ENCODE peak calls at places on chromosomes 5 and 9, in six cellular contexts. One of them, this sample, is unnamed.

GRCh38 chr9:96232539-96233241 is 69.3 kb downstream of the HSD17B3 start:
- DNase-seq in AG04450: peak
- DNase-seq in tibial artery: peak
- DNase-seq in fibroblast of mammary gland: peak
- DNase-seq in kidney epithelial cell: no peak
- DNase-seq in CD8-positive, alpha-beta T cell: peak
- DNase-seq in this sample: peak

GRCh38 chr5:54329731-54330709 is 19.6 kb upstream of the ARL15 start:
- DNase-seq in AG04450: peak
- DNase-seq in tibial artery: no peak
- DNase-seq in fibroblast of mammary gland: peak
- DNase-seq in kidney epithelial cell: peak
- DNase-seq in CD8-positive, alpha-beta T cell: no peak
- DNase-seq in this sample: peak

GRCh38 chr5:65971643-65972042 is 45.3 kb downstream of the ERBIN start:
- DNase-seq in AG04450: no peak
- DNase-seq in tibial artery: no peak
- DNase-seq in fibroblast of mammary gland: no peak
- DNase-seq in kidney epithelial cell: no peak
- DNase-seq in CD8-positive, alpha-beta T cell: no peak
- DNase-seq in this sample: no peak

GRCh38 chr9:104776787-104777186 is 12.9 kb downstream of the NIPSNAP3B start:
- DNase-seq in AG04450: no peak
- DNase-seq in tibial artery: no peak
- DNase-seq in fibroblast of mammary gland: peak
- DNase-seq in kidney epithelial cell: no peak
- DNase-seq in CD8-positive, alpha-beta T cell: no peak
- DNase-seq in this sample: peak

GRCh38 chr9:132673355-132673754 is 3.1 kb downstream of the GTF3C4 start:
- DNase-seq in AG04450: no peak
- DNase-seq in tibial artery: no peak
- DNase-seq in fibroblast of mammary gland: peak
- DNase-seq in kidney epithelial cell: no peak
- DNase-seq in CD8-positive, alpha-beta T cell: no peak
- DNase-seq in this sample: peak

GRCh38 chr9:131112374-131113159 is 12.8 kb upstream of the NUP214 start:
- DNase-seq in AG04450: no peak
- DNase-seq in tibial artery: no peak
- DNase-seq in fibroblast of mammary gland: no peak
- DNase-seq in kidney epithelial cell: no peak
- DNase-seq in CD8-positive, alpha-beta T cell: no peak
- DNase-seq in this sample: no peak

GRCh38 chr9:117825609-117826347 is 121.6 kb downstream of the TLR4 start:
- DNase-seq in AG04450: no peak
- DNase-seq in tibial artery: no peak
- DNase-seq in fibroblast of mammary gland: no peak
- DNase-seq in kidney epithelial cell: no peak
- DNase-seq in CD8-positive, alpha-beta T cell: peak
- DNase-seq in this sample: no peak

GRCh38 chr9:684950-685340 is 156.6 kb upstream of the DMRT1 start:
- DNase-seq in AG04450: no peak
- DNase-seq in tibial artery: no peak
- DNase-seq in fibroblast of mammary gland: peak
- DNase-seq in kidney epithelial cell: no peak
- DNase-seq in CD8-positive, alpha-beta T cell: no peak
- DNase-seq in this sample: peak

GRCh38 chr9:76912631-76913275 is 6.8 kb upstream of the PRUNE2 start:
- DNase-seq in AG04450: no peak
- DNase-seq in tibial artery: no peak
- DNase-seq in fibroblast of mammary gland: peak
- DNase-seq in kidney epithelial cell: no peak
- DNase-seq in CD8-positive, alpha-beta T cell: no peak
- DNase-seq in this sample: peak

GRCh38 chr9:98172604-98173003 is 19.8 kb downstream of the CORO2A start:
- DNase-seq in AG04450: no peak
- DNase-seq in tibial artery: no peak
- DNase-seq in fibroblast of mammary gland: no peak
- DNase-seq in kidney epithelial cell: no peak
- DNase-seq in CD8-positive, alpha-beta T cell: no peak
- DNase-seq in this sample: peak

GRCh38 chr9:87226896-87227295 is 270.8 kb upstream of the DAPK1 start:
- DNase-seq in AG04450: no peak
- DNase-seq in tibial artery: no peak
- DNase-seq in fibroblast of mammary gland: peak
- DNase-seq in kidney epithelial cell: no peak
- DNase-seq in CD8-positive, alpha-beta T cell: no peak
- DNase-seq in this sample: no peak

GRCh38 chr5:18967637-18968036 is 1020.4 kb downstream of the CDH18 start:
- DNase-seq in AG04450: no peak
- DNase-seq in tibial artery: no peak
- DNase-seq in fibroblast of mammary gland: no peak
- DNase-seq in kidney epithelial cell: no peak
- DNase-seq in CD8-positive, alpha-beta T cell: no peak
- DNase-seq in this sample: no peak

GRCh38 chr5:121199238-121199999 is 652.3 kb upstream of the FTMT start:
- DNase-seq in AG04450: peak
- DNase-seq in tibial artery: no peak
- DNase-seq in fibroblast of mammary gland: peak
- DNase-seq in kidney epithelial cell: no peak
- DNase-seq in CD8-positive, alpha-beta T cell: no peak
- DNase-seq in this sample: peak

GRCh38 chr9:106829666-106830408 is 33.1 kb upstream of the ZNF462 start:
- DNase-seq in AG04450: no peak
- DNase-seq in tibial artery: no peak
- DNase-seq in fibroblast of mammary gland: no peak
- DNase-seq in kidney epithelial cell: no peak
- DNase-seq in CD8-positive, alpha-beta T cell: no peak
- DNase-seq in this sample: no peak

GRCh38 chr5:167953151-167953788 is 338.2 kb upstream of the WWC1 start:
- DNase-seq in AG04450: no peak
- DNase-seq in tibial artery: no peak
- DNase-seq in fibroblast of mammary gland: no peak
- DNase-seq in kidney epithelial cell: no peak
- DNase-seq in CD8-positive, alpha-beta T cell: no peak
- DNase-seq in this sample: no peak

GRCh38 chr9:110936252-110936651 is 102.0 kb downstream of the LPAR1 start:
- DNase-seq in AG04450: no peak
- DNase-seq in tibial artery: no peak
- DNase-seq in fibroblast of mammary gland: no peak
- DNase-seq in kidney epithelial cell: no peak
- DNase-seq in CD8-positive, alpha-beta T cell: no peak
- DNase-seq in this sample: no peak

GRCh38 chr5:36373527-36374086 is 71.9 kb upstream of the RANBP3L start:
- DNase-seq in AG04450: no peak
- DNase-seq in tibial artery: peak
- DNase-seq in fibroblast of mammary gland: peak
- DNase-seq in kidney epithelial cell: peak
- DNase-seq in CD8-positive, alpha-beta T cell: no peak
- DNase-seq in this sample: peak

GRCh38 chr5:31495336-31495735 is 36.6 kb downstream of the DROSHA start:
- DNase-seq in AG04450: no peak
- DNase-seq in tibial artery: no peak
- DNase-seq in fibroblast of mammary gland: no peak
- DNase-seq in kidney epithelial cell: no peak
- DNase-seq in CD8-positive, alpha-beta T cell: no peak
- DNase-seq in this sample: no peak

GRCh38 chr5:176737001-176737745 is 73.2 kb upstream of the UNC5A start:
- DNase-seq in AG04450: no peak
- DNase-seq in tibial artery: peak
- DNase-seq in fibroblast of mammary gland: no peak
- DNase-seq in kidney epithelial cell: peak
- DNase-seq in CD8-positive, alpha-beta T cell: no peak
- DNase-seq in this sample: no peak

GRCh38 chr5:141914154-141914743 is 9.4 kb upstream of the DELE1 start:
- DNase-seq in AG04450: no peak
- DNase-seq in tibial artery: peak
- DNase-seq in fibroblast of mammary gland: no peak
- DNase-seq in kidney epithelial cell: no peak
- DNase-seq in CD8-positive, alpha-beta T cell: peak
- DNase-seq in this sample: no peak

GRCh38 chr9:75239176-75239575 is 150.9 kb downstream of the OSTF1 start:
- DNase-seq in AG04450: no peak
- DNase-seq in tibial artery: no peak
- DNase-seq in fibroblast of mammary gland: peak
- DNase-seq in kidney epithelial cell: no peak
- DNase-seq in CD8-positive, alpha-beta T cell: no peak
- DNase-seq in this sample: no peak

GRCh38 chr5:149130121-149130931 is 11.0 kb upstream of the ABLIM3 start:
- DNase-seq in AG04450: no peak
- DNase-seq in tibial artery: no peak
- DNase-seq in fibroblast of mammary gland: peak
- DNase-seq in kidney epithelial cell: no peak
- DNase-seq in CD8-positive, alpha-beta T cell: no peak
- DNase-seq in this sample: no peak

GRCh38 chr9:129667850-129668249 is 2.4 kb downstream of the PRRX2 start:
- DNase-seq in AG04450: no peak
- DNase-seq in tibial artery: no peak
- DNase-seq in fibroblast of mammary gland: no peak
- DNase-seq in kidney epithelial cell: no peak
- DNase-seq in CD8-positive, alpha-beta T cell: no peak
- DNase-seq in this sample: no peak

GRCh38 chr9:95084254-95084934 is 233.1 kb downstream of the FANCC start:
- DNase-seq in AG04450: no peak
- DNase-seq in tibial artery: no peak
- DNase-seq in fibroblast of mammary gland: no peak
- DNase-seq in kidney epithelial cell: no peak
- DNase-seq in CD8-positive, alpha-beta T cell: no peak
- DNase-seq in this sample: no peak

GRCh38 chr9:91546574-91546973 is 122.9 kb upstream of the NFIL3 start:
- DNase-seq in AG04450: no peak
- DNase-seq in tibial artery: no peak
- DNase-seq in fibroblast of mammary gland: peak
- DNase-seq in kidney epithelial cell: peak
- DNase-seq in CD8-positive, alpha-beta T cell: no peak
- DNase-seq in this sample: peak

GRCh38 chr5:180844858-180845257 is 16.2 kb downstream of the ZFP62 start:
- DNase-seq in AG04450: no peak
- DNase-seq in tibial artery: no peak
- DNase-seq in fibroblast of mammary gland: no peak
- DNase-seq in kidney epithelial cell: no peak
- DNase-seq in CD8-positive, alpha-beta T cell: no peak
- DNase-seq in this sample: no peak

GRCh38 chr5:10555134-10555733 is 8.6 kb upstream of the ANKRD33B start:
- DNase-seq in AG04450: peak
- DNase-seq in tibial artery: no peak
- DNase-seq in fibroblast of mammary gland: peak
- DNase-seq in kidney epithelial cell: peak
- DNase-seq in CD8-positive, alpha-beta T cell: no peak
- DNase-seq in this sample: peak

GRCh38 chr5:31921852-31922305 is 252.2 kb downstream of the GOLPH3 start:
- DNase-seq in AG04450: no peak
- DNase-seq in tibial artery: no peak
- DNase-seq in fibroblast of mammary gland: peak
- DNase-seq in kidney epithelial cell: peak
- DNase-seq in CD8-positive, alpha-beta T cell: no peak
- DNase-seq in this sample: peak

GRCh38 chr5:178642351-178642909 is 15.6 kb upstream of the CLK4 start:
- DNase-seq in AG04450: peak
- DNase-seq in tibial artery: no peak
- DNase-seq in fibroblast of mammary gland: peak
- DNase-seq in kidney epithelial cell: peak
- DNase-seq in CD8-positive, alpha-beta T cell: no peak
- DNase-seq in this sample: peak

DNA sequence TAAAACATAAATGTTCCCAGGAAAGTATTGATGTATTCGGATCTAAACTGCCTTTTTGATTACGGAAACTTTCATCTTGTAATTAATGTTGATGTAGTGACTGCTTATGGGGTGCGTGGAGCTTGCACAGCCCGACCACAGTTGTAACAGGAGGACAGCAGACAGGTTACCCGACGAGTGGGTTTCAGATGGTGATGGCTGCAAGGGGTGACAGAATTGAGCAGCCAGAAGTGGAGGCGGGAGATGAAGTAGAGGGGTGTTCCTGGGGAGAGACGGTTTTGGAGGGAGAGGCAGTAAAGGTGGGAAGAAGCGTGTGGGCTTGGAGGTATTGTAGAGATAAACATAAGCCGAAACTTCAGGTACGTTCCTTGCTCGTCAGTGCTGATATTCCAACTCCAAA is 5.8 kb downstream of the CEP72 start:
- DNase-seq in AG04450: no peak
- DNase-seq in tibial artery: no peak
- DNase-seq in fibroblast of mammary gland: no peak
- DNase-seq in kidney epithelial cell: no peak
- DNase-seq in CD8-positive, alpha-beta T cell: no peak
- DNase-seq in this sample: no peak
- TF ChIP-seq CTCF in AG04450: no peak
- TF ChIP-seq CTCF in tibial artery: no peak
- TF ChIP-seq CTCF in fibroblast of mammary gland: no peak
- TF ChIP-seq CTCF in kidney epithelial cell: no peak
- TF ChIP-seq CTCF in CD8-positive, alpha-beta T cell: no peak
- TF ChIP-seq CTCF in this sample: no peak

GRCh38 chr9:5452286-5452609 is 1.9 kb downstream of the CD274 start:
- DNase-seq in AG04450: no peak
- DNase-seq in tibial artery: no peak
- DNase-seq in fibroblast of mammary gland: no peak
- DNase-seq in kidney epithelial cell: no peak
- DNase-seq in CD8-positive, alpha-beta T cell: no peak
- DNase-seq in this sample: no peak
- H3K4me3 ChIP-seq in AG04450: peak
- H3K4me3 ChIP-seq in tibial artery: no peak
- H3K4me3 ChIP-seq in fibroblast of mammary gland: no peak
- H3K4me3 ChIP-seq in kidney epithelial cell: no peak
- H3K4me3 ChIP-seq in CD8-positive, alpha-beta T cell: no peak
- H3K4me3 ChIP-seq in this sample: no peak

GRCh38 chr5:116571568-116572321 is 2.9 kb downstream of the SEMA6A start:
- DNase-seq in AG04450: no peak
- DNase-seq in tibial artery: no peak
- DNase-seq in fibroblast of mammary gland: no peak
- DNase-seq in kidney epithelial cell: no peak
- DNase-seq in CD8-positive, alpha-beta T cell: no peak
- DNase-seq in this sample: peak
- TF ChIP-seq CTCF in AG04450: no peak
- TF ChIP-seq CTCF in tibial artery: no peak
- TF ChIP-seq CTCF in fibroblast of mammary gland: no peak
- TF ChIP-seq CTCF in kidney epithelial cell: peak
- TF ChIP-seq CTCF in CD8-positive, alpha-beta T cell: no peak
- TF ChIP-seq CTCF in this sample: no peak

GRCh38 chr9:37029776-37030590 is 4.1 kb downstream of the PAX5 start:
- DNase-seq in AG04450: no peak
- DNase-seq in tibial artery: no peak
- DNase-seq in fibroblast of mammary gland: no peak
- DNase-seq in kidney epithelial cell: no peak
- DNase-seq in CD8-positive, alpha-beta T cell: no peak
- DNase-seq in this sample: no peak

GRCh38 chr9:37027582-37028424 is 6.3 kb downstream of the PAX5 start:
- DNase-seq in AG04450: peak
- DNase-seq in tibial artery: peak
- DNase-seq in fibroblast of mammary gland: peak
- DNase-seq in kidney epithelial cell: peak
- DNase-seq in CD8-positive, alpha-beta T cell: peak
- DNase-seq in this sample: peak

GRCh38 chr9:37028425-37029031 is 5.5 kb downstream of the PAX5 start:
- DNase-seq in AG04450: no peak
- DNase-seq in tibial artery: no peak
- DNase-seq in fibroblast of mammary gland: no peak
- DNase-seq in kidney epithelial cell: no peak
- DNase-seq in CD8-positive, alpha-beta T cell: no peak
- DNase-seq in this sample: no peak

GRCh38 chr9:37030591-37030939 is 3.5 kb downstream of the PAX5 start:
- DNase-seq in AG04450: no peak
- DNase-seq in tibial artery: no peak
- DNase-seq in fibroblast of mammary gland: no peak
- DNase-seq in kidney epithelial cell: no peak
- DNase-seq in CD8-positive, alpha-beta T cell: no peak
- DNase-seq in this sample: no peak

GRCh38 chr9:37029304-37029775 is 4.7 kb downstream of the PAX5 start:
- DNase-seq in AG04450: no peak
- DNase-seq in tibial artery: no peak
- DNase-seq in fibroblast of mammary gland: no peak
- DNase-seq in kidney epithelial cell: no peak
- DNase-seq in CD8-positive, alpha-beta T cell: no peak
- DNase-seq in this sample: no peak
- H3K4me3 ChIP-seq in AG04450: no peak
- H3K4me3 ChIP-seq in tibial artery: no peak
- H3K4me3 ChIP-seq in fibroblast of mammary gland: no peak
- H3K4me3 ChIP-seq in kidney epithelial cell: no peak
- H3K4me3 ChIP-seq in CD8-positive, alpha-beta T cell: no peak
- H3K4me3 ChIP-seq in this sample: no peak

This sample was measured in astrocyte of the spinal cord.